ENCODE peak calls at places on chromosomes 5 and 9, in ten cellular contexts. One of them, this sample, is unnamed.

GRCh38 chr5:28967848-28968247 is 1929.5 kb upstream of the CDH9 start:
- DNase-seq in NCI-H1930: no peak
- DNase-seq in activated T-cell treated with anti-CD3 and anti-CD28 coated beads for 24 hours: no peak
- DNase-seq in HCT116: no peak
- DNase-seq in right atrium auricular region: no peak
- DNase-seq in hypothalamus: no peak
- DNase-seq in neural progenitor cell: peak; percentile 8
- DNase-seq in CD14-positive monocyte: no peak
- DNase-seq in effector memory CD4-positive, alpha-beta T cell: no peak
- DNase-seq in A172: no peak
- DNase-seq in this sample: no peak

GRCh38 chr5:178454308-178454707 is 135.9 kb downstream of the COL23A1 start:
- DNase-seq in NCI-H1930: no peak
- DNase-seq in activated T-cell treated with anti-CD3 and anti-CD28 coated beads for 24 hours: no peak
- DNase-seq in HCT116: no peak
- DNase-seq in right atrium auricular region: no peak
- DNase-seq in hypothalamus: no peak
- DNase-seq in neural progenitor cell: no peak
- DNase-seq in CD14-positive monocyte: no peak
- DNase-seq in effector memory CD4-positive, alpha-beta T cell: no peak
- DNase-seq in A172: no peak
- DNase-seq in this sample: no peak

GRCh38 chr9:99785010-99785590 is 36.6 kb upstream of the NR4A3 start:
- DNase-seq in NCI-H1930: no peak
- DNase-seq in activated T-cell treated with anti-CD3 and anti-CD28 coated beads for 24 hours: no peak
- DNase-seq in HCT116: no peak
- DNase-seq in right atrium auricular region: no peak
- DNase-seq in hypothalamus: no peak
- DNase-seq in neural progenitor cell: no peak
- DNase-seq in CD14-positive monocyte: no peak
- DNase-seq in effector memory CD4-positive, alpha-beta T cell: no peak
- DNase-seq in A172: no peak
- DNase-seq in this sample: no peak

GRCh38 chr9:75895112-75895511 is 4.6 kb downstream of the PCSK5 start:
- DNase-seq in NCI-H1930: no peak
- DNase-seq in activated T-cell treated with anti-CD3 and anti-CD28 coated beads for 24 hours: no peak
- DNase-seq in HCT116: no peak
- DNase-seq in right atrium auricular region: no peak
- DNase-seq in hypothalamus: no peak
- DNase-seq in neural progenitor cell: no peak
- DNase-seq in CD14-positive monocyte: no peak
- DNase-seq in effector memory CD4-positive, alpha-beta T cell: no peak
- DNase-seq in A172: no peak
- DNase-seq in this sample: no peak

GRCh38 chr9:123008909-123009308 is 24.6 kb upstream of the GPR21 start:
- DNase-seq in NCI-H1930: no peak
- DNase-seq in activated T-cell treated with anti-CD3 and anti-CD28 coated beads for 24 hours: no peak
- DNase-seq in HCT116: no peak
- DNase-seq in right atrium auricular region: no peak
- DNase-seq in hypothalamus: no peak
- DNase-seq in neural progenitor cell: no peak
- DNase-seq in CD14-positive monocyte: no peak
- DNase-seq in effector memory CD4-positive, alpha-beta T cell: no peak
- DNase-seq in A172: no peak
- DNase-seq in this sample: no peak

GRCh38 chr5:1759378-1759970 is 40.2 kb downstream of the MRPL36 start:
- DNase-seq in NCI-H1930: no peak
- DNase-seq in activated T-cell treated with anti-CD3 and anti-CD28 coated beads for 24 hours: no peak
- DNase-seq in HCT116: no peak
- DNase-seq in right atrium auricular region: no peak
- DNase-seq in hypothalamus: no peak
- DNase-seq in neural progenitor cell: no peak
- DNase-seq in CD14-positive monocyte: peak; percentile 17
- DNase-seq in effector memory CD4-positive, alpha-beta T cell: no peak
- DNase-seq in A172: no peak
- DNase-seq in this sample: no peak

GRCh38 chr5:15384581-15384980 is 115.4 kb upstream of the FBXL7 start:
- DNase-seq in NCI-H1930: no peak
- DNase-seq in activated T-cell treated with anti-CD3 and anti-CD28 coated beads for 24 hours: no peak
- DNase-seq in HCT116: no peak
- DNase-seq in right atrium auricular region: no peak
- DNase-seq in hypothalamus: no peak
- DNase-seq in neural progenitor cell: no peak
- DNase-seq in CD14-positive monocyte: no peak
- DNase-seq in effector memory CD4-positive, alpha-beta T cell: no peak
- DNase-seq in A172: no peak
- DNase-seq in this sample: no peak

GRCh38 chr9:95588724-95589282 is 72.0 kb upstream of the PTCH1 start:
- DNase-seq in NCI-H1930: no peak
- DNase-seq in activated T-cell treated with anti-CD3 and anti-CD28 coated beads for 24 hours: no peak
- DNase-seq in HCT116: no peak
- DNase-seq in right atrium auricular region: no peak
- DNase-seq in hypothalamus: no peak
- DNase-seq in neural progenitor cell: no peak
- DNase-seq in CD14-positive monocyte: no peak
- DNase-seq in effector memory CD4-positive, alpha-beta T cell: no peak
- DNase-seq in A172: no peak
- DNase-seq in this sample: no peak

GRCh38 chr5:138655530-138656245 is 80.5 kb upstream of the HSPA9 start:
- DNase-seq in NCI-H1930: no peak
- DNase-seq in activated T-cell treated with anti-CD3 and anti-CD28 coated beads for 24 hours: no peak
- DNase-seq in HCT116: no peak
- DNase-seq in right atrium auricular region: peak; percentile 68
- DNase-seq in hypothalamus: peak; percentile 93
- DNase-seq in neural progenitor cell: no peak
- DNase-seq in CD14-positive monocyte: no peak
- DNase-seq in effector memory CD4-positive, alpha-beta T cell: no peak
- DNase-seq in A172: no peak
- DNase-seq in this sample: no peak

GRCh38 chr5:164422400-164422799 is 917.0 kb downstream of the MAT2B start:
- DNase-seq in NCI-H1930: no peak
- DNase-seq in activated T-cell treated with anti-CD3 and anti-CD28 coated beads for 24 hours: no peak
- DNase-seq in HCT116: no peak
- DNase-seq in right atrium auricular region: no peak
- DNase-seq in hypothalamus: no peak
- DNase-seq in neural progenitor cell: peak; percentile 72
- DNase-seq in CD14-positive monocyte: no peak
- DNase-seq in effector memory CD4-positive, alpha-beta T cell: no peak
- DNase-seq in A172: peak; percentile 11
- DNase-seq in this sample: no peak

GRCh38 chr5:56480305-56481146 is 247.4 kb upstream of the ANKRD55 start:
- DNase-seq in NCI-H1930: no peak
- DNase-seq in activated T-cell treated with anti-CD3 and anti-CD28 coated beads for 24 hours: no peak
- DNase-seq in HCT116: no peak
- DNase-seq in right atrium auricular region: peak; percentile 67
- DNase-seq in hypothalamus: peak; percentile 44
- DNase-seq in neural progenitor cell: peak; percentile 87
- DNase-seq in CD14-positive monocyte: no peak
- DNase-seq in effector memory CD4-positive, alpha-beta T cell: peak; percentile 22
- DNase-seq in A172: no peak
- DNase-seq in this sample: no peak

GRCh38 chr9:18492612-18493011 is 18.7 kb downstream of the ADAMTSL1 start:
- DNase-seq in NCI-H1930: no peak
- DNase-seq in activated T-cell treated with anti-CD3 and anti-CD28 coated beads for 24 hours: no peak
- DNase-seq in HCT116: no peak
- DNase-seq in right atrium auricular region: no peak
- DNase-seq in hypothalamus: no peak
- DNase-seq in neural progenitor cell: no peak
- DNase-seq in CD14-positive monocyte: no peak
- DNase-seq in effector memory CD4-positive, alpha-beta T cell: no peak
- DNase-seq in A172: no peak
- DNase-seq in this sample: no peak

GRCh38 chr5:157283434-157283833 is 17.5 kb downstream of the CYFIP2 start:
- DNase-seq in NCI-H1930: no peak
- DNase-seq in activated T-cell treated with anti-CD3 and anti-CD28 coated beads for 24 hours: no peak
- DNase-seq in HCT116: no peak
- DNase-seq in right atrium auricular region: peak; percentile 51
- DNase-seq in hypothalamus: no peak
- DNase-seq in neural progenitor cell: no peak
- DNase-seq in CD14-positive monocyte: no peak
- DNase-seq in effector memory CD4-positive, alpha-beta T cell: no peak
- DNase-seq in A172: no peak
- DNase-seq in this sample: no peak

GRCh38 chr5:139658501-139658927 is 10.4 kb downstream of the CXXC5 start:
- DNase-seq in NCI-H1930: no peak
- DNase-seq in activated T-cell treated with anti-CD3 and anti-CD28 coated beads for 24 hours: no peak
- DNase-seq in HCT116: no peak
- DNase-seq in right atrium auricular region: no peak
- DNase-seq in hypothalamus: no peak
- DNase-seq in neural progenitor cell: no peak
- DNase-seq in CD14-positive monocyte: no peak
- DNase-seq in effector memory CD4-positive, alpha-beta T cell: no peak
- DNase-seq in A172: peak; percentile 72
- DNase-seq in this sample: no peak

GRCh38 chr5:61623401-61624069 is 291.5 kb downstream of the ZSWIM6 start:
- DNase-seq in NCI-H1930: no peak
- DNase-seq in activated T-cell treated with anti-CD3 and anti-CD28 coated beads for 24 hours: no peak
- DNase-seq in HCT116: no peak
- DNase-seq in right atrium auricular region: no peak
- DNase-seq in hypothalamus: peak; percentile 50
- DNase-seq in neural progenitor cell: peak; percentile 63
- DNase-seq in CD14-positive monocyte: no peak
- DNase-seq in effector memory CD4-positive, alpha-beta T cell: no peak
- DNase-seq in A172: peak; percentile 18
- DNase-seq in this sample: no peak

GRCh38 chr5:35345222-35345621 is 114.9 kb upstream of the PRLR start:
- DNase-seq in NCI-H1930: no peak
- DNase-seq in activated T-cell treated with anti-CD3 and anti-CD28 coated beads for 24 hours: no peak
- DNase-seq in HCT116: no peak
- DNase-seq in right atrium auricular region: no peak
- DNase-seq in hypothalamus: no peak
- DNase-seq in neural progenitor cell: no peak
- DNase-seq in CD14-positive monocyte: no peak
- DNase-seq in effector memory CD4-positive, alpha-beta T cell: no peak
- DNase-seq in A172: no peak
- DNase-seq in this sample: no peak

GRCh38 chr5:122846051-122846567 is 696 bp downstream of the SNX24 start:
- DNase-seq in NCI-H1930: no peak
- DNase-seq in activated T-cell treated with anti-CD3 and anti-CD28 coated beads for 24 hours: no peak
- DNase-seq in HCT116: no peak
- DNase-seq in right atrium auricular region: no peak
- DNase-seq in hypothalamus: no peak
- DNase-seq in neural progenitor cell: peak; percentile 18
- DNase-seq in CD14-positive monocyte: no peak
- DNase-seq in effector memory CD4-positive, alpha-beta T cell: no peak
- DNase-seq in A172: peak; percentile 52
- DNase-seq in this sample: no peak

GRCh38 chr9:121349009-121349408 is 21.0 kb downstream of the STOM start:
- DNase-seq in NCI-H1930: no peak
- DNase-seq in activated T-cell treated with anti-CD3 and anti-CD28 coated beads for 24 hours: no peak
- DNase-seq in HCT116: no peak
- DNase-seq in right atrium auricular region: no peak
- DNase-seq in hypothalamus: no peak
- DNase-seq in neural progenitor cell: no peak
- DNase-seq in CD14-positive monocyte: no peak
- DNase-seq in effector memory CD4-positive, alpha-beta T cell: no peak
- DNase-seq in A172: no peak
- DNase-seq in this sample: no peak

GRCh38 chr5:65482727-65483473 is 1.2 kb upstream of the ADAMTS6 start:
- DNase-seq in NCI-H1930: no peak
- DNase-seq in activated T-cell treated with anti-CD3 and anti-CD28 coated beads for 24 hours: no peak
- DNase-seq in HCT116: no peak
- DNase-seq in right atrium auricular region: no peak
- DNase-seq in hypothalamus: no peak
- DNase-seq in neural progenitor cell: peak; percentile 32
- DNase-seq in CD14-positive monocyte: no peak
- DNase-seq in effector memory CD4-positive, alpha-beta T cell: no peak
- DNase-seq in A172: peak; percentile 52
- DNase-seq in this sample: no peak

GRCh38 chr5:148844433-148845279 is 18.2 kb downstream of the ADRB2 start:
- DNase-seq in NCI-H1930: no peak
- DNase-seq in activated T-cell treated with anti-CD3 and anti-CD28 coated beads for 24 hours: no peak
- DNase-seq in HCT116: no peak
- DNase-seq in right atrium auricular region: no peak
- DNase-seq in hypothalamus: no peak
- DNase-seq in neural progenitor cell: no peak
- DNase-seq in CD14-positive monocyte: no peak
- DNase-seq in effector memory CD4-positive, alpha-beta T cell: peak; percentile 29
- DNase-seq in A172: no peak
- DNase-seq in this sample: no peak

GRCh38 chr5:151056367-151057306 is 24.2 kb downstream of the TNIP1 start:
- DNase-seq in NCI-H1930: no peak
- DNase-seq in activated T-cell treated with anti-CD3 and anti-CD28 coated beads for 24 hours: no peak
- DNase-seq in HCT116: no peak
- DNase-seq in right atrium auricular region: no peak
- DNase-seq in hypothalamus: no peak
- DNase-seq in neural progenitor cell: no peak
- DNase-seq in CD14-positive monocyte: peak; percentile 91
- DNase-seq in effector memory CD4-positive, alpha-beta T cell: no peak
- DNase-seq in A172: no peak
- DNase-seq in this sample: no peak

GRCh38 chr9:113875917-113876805 is at the start of gene ZNF618:
- DNase-seq in NCI-H1930: peak; percentile 29
- DNase-seq in activated T-cell treated with anti-CD3 and anti-CD28 coated beads for 24 hours: no peak
- DNase-seq in HCT116: no peak
- DNase-seq in right atrium auricular region: no peak
- DNase-seq in hypothalamus: peak; percentile 5
- DNase-seq in neural progenitor cell: peak; percentile 81
- DNase-seq in CD14-positive monocyte: no peak
- DNase-seq in effector memory CD4-positive, alpha-beta T cell: no peak
- DNase-seq in A172: no peak
- DNase-seq in this sample: no peak

This sample was measured in effector CD4-positive, alpha-beta T cell.